ENCODE peak calls at places on chromosomes 7 and 10, in ten cellular contexts. U is iris pigment epithelial cell; L is Daoy; V is stimulated activated CD8-positive, alpha-beta memory T cell treated with anti-CD3 and anti-CD28 coated beads, Interleukin-12 subunit alpha, Interleukin-12 subunit beta, amount 100 ng/mL, for 4 hours; R is EL; H is NCI-H524; B is left cardiac atrium; M is CD8-positive, alpha-beta T cell; N is T-cell; F is KBM-7. Q is an unnamed sample.

GRCh38 chr7:81150951-81151361 is 232.1 kb upstream of the SEMA3C start:
- DNase-seq in U (peak; percentile 40), L (no peak), V (no peak), R (peak; percentile 18), H (no peak), B (peak; percentile 26), M (no peak), N (no peak), F (no peak), Q (no peak)

GRCh38 chr7:38463277-38464224 is 167.6 kb downstream of the AMPH start:
- DNase-seq in U (peak; percentile 81), L (peak; percentile 96), V (peak; percentile 64), R (peak; percentile 82), H (no peak), B (peak; percentile 71), M (peak; percentile 80), N (peak; percentile 74), F (peak; percentile 25), Q (no peak)

GRCh38 chr10:14408139-14408538 is 77.4 kb upstream of the FRMD4A start:
- DNase-seq in U (no peak), L (no peak), V (no peak), R (no peak), H (no peak), B (no peak), M (no peak), N (no peak), F (no peak), Q (no peak)

GRCh38 chr10:44939691-44940401 is 19.8 kb upstream of the RASSF4 start:
- DNase-seq in U (peak; percentile 77), L (no peak), V (no peak), R (no peak), H (no peak), B (no peak), M (peak; percentile 9), N (no peak), F (no peak), Q (no peak)

GRCh38 chr10:14609178-14609577 is 165.5 kb downstream of the FAM107B start:
- DNase-seq in U (no peak), L (no peak), V (no peak), R (no peak), H (no peak), B (no peak), M (no peak), N (no peak), F (no peak), Q (no peak)

GRCh38 chr10:70974351-70974901 is 86.1 kb upstream of the PCBD1 start:
- DNase-seq in U (peak; percentile 36), L (peak; percentile 44), V (no peak), R (peak; percentile 43), H (peak; percentile 36), B (no peak), M (no peak), N (no peak), F (no peak), Q (no peak)

GRCh38 chr10:121579656-121580055 is 18.6 kb downstream of the FGFR2 start:
- DNase-seq in U (no peak), L (no peak), V (no peak), R (no peak), H (no peak), B (no peak), M (no peak), N (no peak), F (no peak), Q (no peak)

GRCh38 chr10:22251751-22252285 is 34.0 kb upstream of the EBLN1 start:
- DNase-seq in U (peak; percentile 55), L (peak; percentile 50), V (peak; percentile 50), R (peak; percentile 45), H (no peak), B (peak; percentile 77), M (peak; percentile 77), N (peak; percentile 56), F (peak; percentile 84), Q (peak; percentile 85)

GRCh38 chr7:38607466-38607865 is 23.7 kb downstream of the AMPH start:
- DNase-seq in U (no peak), L (no peak), V (no peak), R (no peak), H (no peak), B (no peak), M (no peak), N (no peak), F (no peak), Q (no peak)

GRCh38 chr10:105734479-105734878 is 1093.4 kb downstream of the SORCS3 start:
- DNase-seq in U (no peak), L (no peak), V (no peak), R (no peak), H (no peak), B (no peak), M (no peak), N (no peak), F (no peak), Q (no peak)

GRCh38 chr10:125812128-125812527 is 10.9 kb downstream of the UROS start:
- DNase-seq in U (peak; percentile 86), L (no peak), V (no peak), R (peak; percentile 40), H (no peak), B (no peak), M (no peak), N (no peak), F (no peak), Q (no peak)